ENCODE peak calls at places on chromosomes 6 and 20, in six cellular contexts. One of them, this sample, is unnamed.

GRCh38 chr20:23640018-23640872 is 2.5 kb upstream of the CST3 start:
- DNase-seq in lung: no peak
- DNase-seq in GM06990: no peak
- DNase-seq in glutamatergic neuron: no peak
- DNase-seq in fibroblast of lung: no peak
- DNase-seq in NCI-H82: peak
- DNase-seq in this sample: no peak

GRCh38 chr6:26087284-26088115 is at the start of gene HFE:
- DNase-seq in lung: peak
- DNase-seq in GM06990: peak
- DNase-seq in glutamatergic neuron: no peak
- DNase-seq in fibroblast of lung: peak
- DNase-seq in NCI-H82: no peak
- DNase-seq in this sample: no peak

GRCh38 chr20:34581341-34582189 is 23.0 kb downstream of the MAP1LC3A start:
- DNase-seq in lung: no peak
- DNase-seq in GM06990: no peak
- DNase-seq in glutamatergic neuron: no peak
- DNase-seq in fibroblast of lung: peak
- DNase-seq in NCI-H82: no peak
- DNase-seq in this sample: no peak

GRCh38 chr20:17449039-17449438 is 82.1 kb downstream of the BFSP1 start:
- DNase-seq in lung: no peak
- DNase-seq in GM06990: no peak
- DNase-seq in glutamatergic neuron: no peak
- DNase-seq in fibroblast of lung: no peak
- DNase-seq in NCI-H82: peak
- DNase-seq in this sample: no peak

GRCh38 chr6:85641916-85642773 is 541 bp downstream of the SYNCRIP start:
- DNase-seq in lung: peak
- DNase-seq in GM06990: peak
- DNase-seq in glutamatergic neuron: peak
- DNase-seq in fibroblast of lung: peak
- DNase-seq in NCI-H82: peak
- DNase-seq in this sample: peak

GRCh38 chr6:169035381-169036280 is 218.0 kb downstream of the THBS2 start:
- DNase-seq in lung: no peak
- DNase-seq in GM06990: no peak
- DNase-seq in glutamatergic neuron: no peak
- DNase-seq in fibroblast of lung: peak
- DNase-seq in NCI-H82: no peak
- DNase-seq in this sample: no peak

GRCh38 chr6:53044071-53044470 is 21.1 kb upstream of the FBXO9 start:
- DNase-seq in lung: no peak
- DNase-seq in GM06990: no peak
- DNase-seq in glutamatergic neuron: peak
- DNase-seq in fibroblast of lung: peak
- DNase-seq in NCI-H82: peak
- DNase-seq in this sample: no peak

GRCh38 chr20:15799871-15800270 is 773.4 kb downstream of the KIF16B start:
- DNase-seq in lung: no peak
- DNase-seq in GM06990: no peak
- DNase-seq in glutamatergic neuron: no peak
- DNase-seq in fibroblast of lung: peak
- DNase-seq in NCI-H82: no peak
- DNase-seq in this sample: no peak

GRCh38 chr6:20918868-20919267 is 384.6 kb downstream of the CDKAL1 start:
- DNase-seq in lung: no peak
- DNase-seq in GM06990: peak
- DNase-seq in glutamatergic neuron: no peak
- DNase-seq in fibroblast of lung: peak
- DNase-seq in NCI-H82: no peak
- DNase-seq in this sample: no peak

GRCh38 chr6:14294270-14294951 is 176.8 kb downstream of the CD83 start:
- DNase-seq in lung: peak
- DNase-seq in GM06990: no peak
- DNase-seq in glutamatergic neuron: no peak
- DNase-seq in fibroblast of lung: no peak
- DNase-seq in NCI-H82: no peak
- DNase-seq in this sample: no peak

GRCh38 chr20:47821481-47822100 is 36.3 kb upstream of the SULF2 start:
- DNase-seq in lung: no peak
- DNase-seq in GM06990: no peak
- DNase-seq in glutamatergic neuron: no peak
- DNase-seq in fibroblast of lung: peak
- DNase-seq in NCI-H82: no peak
- DNase-seq in this sample: no peak

GRCh38 chr6:79031821-79032590 is 46.0 kb downstream of the PHIP start:
- DNase-seq in lung: no peak
- DNase-seq in GM06990: no peak
- DNase-seq in glutamatergic neuron: no peak
- DNase-seq in fibroblast of lung: peak
- DNase-seq in NCI-H82: no peak
- DNase-seq in this sample: no peak

GRCh38 chr6:47836046-47836445 is 54.2 kb downstream of the OPN5 start:
- DNase-seq in lung: no peak
- DNase-seq in GM06990: no peak
- DNase-seq in glutamatergic neuron: no peak
- DNase-seq in fibroblast of lung: peak
- DNase-seq in NCI-H82: no peak
- DNase-seq in this sample: no peak

GRCh38 chr6:157896931-157897330 is 73.9 kb downstream of the SNX9 start:
- DNase-seq in lung: no peak
- DNase-seq in GM06990: no peak
- DNase-seq in glutamatergic neuron: no peak
- DNase-seq in fibroblast of lung: no peak
- DNase-seq in NCI-H82: no peak
- DNase-seq in this sample: no peak

GRCh38 chr6:153088796-153089195 is 42.3 kb downstream of the RGS17 start:
- DNase-seq in lung: no peak
- DNase-seq in GM06990: no peak
- DNase-seq in glutamatergic neuron: no peak
- DNase-seq in fibroblast of lung: peak
- DNase-seq in NCI-H82: no peak
- DNase-seq in this sample: no peak

GRCh38 chr20:58511364-58511763 is 3.8 kb downstream of the APCDD1L start:
- DNase-seq in lung: no peak
- DNase-seq in GM06990: no peak
- DNase-seq in glutamatergic neuron: no peak
- DNase-seq in fibroblast of lung: peak
- DNase-seq in NCI-H82: no peak
- DNase-seq in this sample: no peak

GRCh38 chr6:128397996-128398395 is 122.4 kb downstream of the PTPRK start:
- DNase-seq in lung: no peak
- DNase-seq in GM06990: no peak
- DNase-seq in glutamatergic neuron: no peak
- DNase-seq in fibroblast of lung: no peak
- DNase-seq in NCI-H82: no peak
- DNase-seq in this sample: no peak

This sample was measured in NK-92 treated with Interleukin-12 subunit alpha and Interleukin-12 subunit beta, amount 100 ng/mL, for 24 hours.